ENCODE peak calls at places on chromosomes 12 and 14, in four cellular contexts. One of them, this sample, is unnamed.
A peak's percentile ranks its signal among the peaks of the same experiment; 100 is the strongest.

GRCh38 chr12:82019533-82019932 is 260.4 kb upstream of the PPFIA2 start:
- DNase-seq in GM12865: peak; percentile 2
- DNase-seq in dorsolateral prefrontal cortex: no peak
- DNase-seq in HFFc6: no peak
- DNase-seq in this sample: no peak

GRCh38 chr14:59358105-59358504 is 107.1 kb downstream of the GPR135 start:
- DNase-seq in GM12865: no peak
- DNase-seq in dorsolateral prefrontal cortex: no peak
- DNase-seq in HFFc6: peak; percentile 65
- DNase-seq in this sample: peak; percentile 87

GRCh38 chr12:32334384-32334783 is 65.0 kb upstream of the FGD4 start:
- DNase-seq in GM12865: peak; percentile 44
- DNase-seq in dorsolateral prefrontal cortex: no peak
- DNase-seq in HFFc6: no peak
- DNase-seq in this sample: no peak

GRCh38 chr12:50078281-50078680 is 6.9 kb upstream of the SMARCD1 start:
- DNase-seq in GM12865: no peak
- DNase-seq in dorsolateral prefrontal cortex: no peak
- DNase-seq in HFFc6: no peak
- DNase-seq in this sample: no peak

GRCh38 chr12:89704457-89704856 is 4.2 kb downstream of the ATP2B1 start:
- DNase-seq in GM12865: no peak
- DNase-seq in dorsolateral prefrontal cortex: no peak
- DNase-seq in HFFc6: no peak
- DNase-seq in this sample: no peak

GRCh38 chr12:6335451-6336078 is 6.3 kb downstream of the TNFRSF1A start:
- DNase-seq in GM12865: peak; percentile 89
- DNase-seq in dorsolateral prefrontal cortex: no peak
- DNase-seq in HFFc6: peak; percentile 89
- DNase-seq in this sample: no peak

GRCh38 chr12:79524507-79525148 is 166.1 kb downstream of the PAWR start:
- DNase-seq in GM12865: no peak
- DNase-seq in dorsolateral prefrontal cortex: no peak
- DNase-seq in HFFc6: no peak
- DNase-seq in this sample: no peak

GRCh38 chr14:52251724-52252123 is 15.8 kb upstream of the PTGDR start:
- DNase-seq in GM12865: no peak
- DNase-seq in dorsolateral prefrontal cortex: no peak
- DNase-seq in HFFc6: no peak
- DNase-seq in this sample: no peak

GRCh38 chr12:90908465-90908864 is 46.5 kb downstream of the CCER1 start:
- DNase-seq in GM12865: no peak
- DNase-seq in dorsolateral prefrontal cortex: no peak
- DNase-seq in HFFc6: peak; percentile 69
- DNase-seq in this sample: no peak

GRCh38 chr14:50087350-50088116 is 28.8 kb downstream of the VCPKMT start:
- DNase-seq in GM12865: peak; percentile 49
- DNase-seq in dorsolateral prefrontal cortex: no peak
- DNase-seq in HFFc6: no peak
- DNase-seq in this sample: no peak

GRCh38 chr14:77140937-77141591 is 527 bp downstream of the ZDHHC22 start:
- DNase-seq in GM12865: no peak
- DNase-seq in dorsolateral prefrontal cortex: no peak
- DNase-seq in HFFc6: no peak
- DNase-seq in this sample: no peak

GRCh38 chr12:58500399-58500798 is 419.9 kb downstream of the LRIG3 start:
- DNase-seq in GM12865: no peak
- DNase-seq in dorsolateral prefrontal cortex: no peak
- DNase-seq in HFFc6: no peak
- DNase-seq in this sample: no peak

GRCh38 chr14:76870146-76870545 is 43.9 kb downstream of the LRRC74A start:
- DNase-seq in GM12865: peak; percentile 36
- DNase-seq in dorsolateral prefrontal cortex: no peak
- DNase-seq in HFFc6: peak; percentile 11
- DNase-seq in this sample: no peak

GRCh38 chr12:76790564-76791552 is 26.9 kb downstream of the ZDHHC17 start:
- DNase-seq in GM12865: peak; percentile 25
- DNase-seq in dorsolateral prefrontal cortex: no peak
- DNase-seq in HFFc6: peak; percentile 15
- DNase-seq in this sample: no peak

GRCh38 chr14:22084393-22085281 is 411.0 kb upstream of the OR4E1 start:
- DNase-seq in GM12865: peak; percentile 72
- DNase-seq in dorsolateral prefrontal cortex: no peak
- DNase-seq in HFFc6: peak; percentile 41
- DNase-seq in this sample: no peak

GRCh38 chr14:90556050-90556477 is 159.2 kb downstream of the CALM1 start:
- DNase-seq in GM12865: no peak
- DNase-seq in dorsolateral prefrontal cortex: peak; percentile 60
- DNase-seq in HFFc6: no peak
- DNase-seq in this sample: no peak

GRCh38 chr14:101077511-101078074 is 174.1 kb upstream of the RTL1 start:
- DNase-seq in GM12865: no peak
- DNase-seq in dorsolateral prefrontal cortex: peak; percentile 26
- DNase-seq in HFFc6: no peak
- DNase-seq in this sample: peak; percentile 10

GRCh38 chr12:100219328-100220109 is 18.9 kb downstream of the ACTR6 start:
- DNase-seq in GM12865: no peak
- DNase-seq in dorsolateral prefrontal cortex: no peak
- DNase-seq in HFFc6: no peak
- DNase-seq in this sample: no peak

GRCh38 chr12:104733717-104734175 is 224.3 kb downstream of the SLC41A2 start:
- DNase-seq in GM12865: peak; percentile 41
- DNase-seq in dorsolateral prefrontal cortex: no peak
- DNase-seq in HFFc6: no peak
- DNase-seq in this sample: no peak

DNA sequence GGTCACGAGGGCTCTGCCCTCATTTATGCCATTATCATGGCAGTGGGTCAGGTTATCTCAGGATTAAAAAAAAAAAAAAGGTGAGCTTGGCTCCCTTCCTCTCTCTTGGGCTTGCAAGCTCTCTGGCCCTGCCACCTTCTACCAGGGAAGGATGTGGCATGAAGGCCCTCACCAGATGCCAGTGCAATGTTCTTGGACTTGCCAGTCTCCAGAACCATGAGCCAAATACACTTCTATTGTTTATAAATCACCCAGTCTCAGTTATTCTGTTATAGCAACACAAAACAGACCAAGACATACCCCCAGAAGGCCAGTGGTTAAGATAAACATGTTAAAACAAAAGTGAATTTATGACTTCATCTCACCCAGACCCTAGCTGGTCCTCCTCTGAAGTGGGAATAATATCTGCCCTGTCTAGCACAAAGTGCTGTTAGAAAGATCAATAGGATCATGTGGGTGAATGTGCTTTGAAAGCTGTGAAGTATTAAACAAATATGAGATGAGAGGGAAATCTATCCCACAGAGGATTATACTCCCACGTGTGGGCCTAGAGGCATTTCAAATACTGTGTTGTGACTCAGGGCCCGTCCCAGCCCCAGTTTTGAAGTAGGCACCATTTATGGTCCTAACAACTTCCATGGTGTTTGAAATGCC is 88.6 kb downstream of the NINJ2 start:
- DNase-seq in GM12865: no peak
- DNase-seq in dorsolateral prefrontal cortex: no peak
- DNase-seq in HFFc6: no peak
- DNase-seq in this sample: no peak
- TF ChIP-seq CTCF in GM12865: no peak
- TF ChIP-seq CTCF in dorsolateral prefrontal cortex: no peak
- TF ChIP-seq CTCF in HFFc6: no peak
- TF ChIP-seq CTCF in this sample: no peak

GRCh38 chr12:126617312-126617711 is 1552.1 kb downstream of the AACS start:
- DNase-seq in GM12865: no peak
- DNase-seq in dorsolateral prefrontal cortex: no peak
- DNase-seq in HFFc6: peak; percentile 0
- DNase-seq in this sample: no peak
- TF ChIP-seq CTCF in GM12865: peak; percentile 10
- TF ChIP-seq CTCF in dorsolateral prefrontal cortex: peak; percentile 27
- TF ChIP-seq CTCF in HFFc6: peak; percentile 64
- TF ChIP-seq CTCF in this sample: peak; percentile 34

GRCh38 chr12:24561882-24562760 is 386.8 kb downstream of the BCAT1 start:
- DNase-seq in GM12865: peak; percentile 38
- DNase-seq in dorsolateral prefrontal cortex: no peak
- DNase-seq in HFFc6: no peak
- DNase-seq in this sample: no peak
- TF ChIP-seq CTCF in GM12865: no peak
- TF ChIP-seq CTCF in dorsolateral prefrontal cortex: no peak
- TF ChIP-seq CTCF in HFFc6: no peak
- TF ChIP-seq CTCF in this sample: no peak

GRCh38 chr14:63633801-63634200 is 7.9 kb downstream of the WDR89 start:
- DNase-seq in GM12865: no peak
- DNase-seq in dorsolateral prefrontal cortex: no peak
- DNase-seq in HFFc6: no peak
- DNase-seq in this sample: no peak

GRCh38 chr14:63632932-63633514 is 8.6 kb downstream of the WDR89 start:
- DNase-seq in GM12865: peak; percentile 44
- DNase-seq in dorsolateral prefrontal cortex: no peak
- DNase-seq in HFFc6: peak; percentile 40
- DNase-seq in this sample: no peak
- TF ChIP-seq CTCF in GM12865: peak; percentile 39
- TF ChIP-seq CTCF in dorsolateral prefrontal cortex: peak; percentile 54
- TF ChIP-seq CTCF in HFFc6: peak; percentile 83
- TF ChIP-seq CTCF in this sample: peak; percentile 69

GRCh38 chr14:95994593-95994928 is 44.6 kb upstream of the C14orf132 start:
- DNase-seq in GM12865: no peak
- DNase-seq in dorsolateral prefrontal cortex: no peak
- DNase-seq in HFFc6: no peak
- DNase-seq in this sample: no peak
- TF ChIP-seq CTCF in GM12865: no peak
- TF ChIP-seq CTCF in dorsolateral prefrontal cortex: no peak
- TF ChIP-seq CTCF in HFFc6: peak; percentile 62
- TF ChIP-seq CTCF in this sample: no peak

GRCh38 chr12:93537769-93538168 is 34.7 kb upstream of the SOCS2 start:
- DNase-seq in GM12865: no peak
- DNase-seq in dorsolateral prefrontal cortex: no peak
- DNase-seq in HFFc6: no peak
- DNase-seq in this sample: no peak
- TF ChIP-seq CTCF in GM12865: no peak
- TF ChIP-seq CTCF in dorsolateral prefrontal cortex: no peak
- TF ChIP-seq CTCF in HFFc6: peak; percentile 52
- TF ChIP-seq CTCF in this sample: peak; percentile 6

GRCh38 chr14:41285193-41285748 is 321.4 kb upstream of the LRFN5 start:
- DNase-seq in GM12865: no peak
- DNase-seq in dorsolateral prefrontal cortex: no peak
- DNase-seq in HFFc6: no peak
- DNase-seq in this sample: no peak

GRCh38 chr14:41280745-41281144 is 325.9 kb upstream of the LRFN5 start:
- DNase-seq in GM12865: no peak
- DNase-seq in dorsolateral prefrontal cortex: no peak
- DNase-seq in HFFc6: no peak
- DNase-seq in this sample: no peak
- TF ChIP-seq CTCF in GM12865: no peak
- TF ChIP-seq CTCF in dorsolateral prefrontal cortex: no peak
- TF ChIP-seq CTCF in HFFc6: no peak
- TF ChIP-seq CTCF in this sample: peak; percentile 51